ENCODE peak calls at places on chromosomes 4 and X, in six cellular contexts. F, C, K, A, U and M are unnamed samples. For H3K4me1, the result is how much of the 10 kb centered on the place peaks cover.

GRCh38 chr4:40395908-40396806 is 61.0 kb downstream of the CHRNA9 start:
- DNase-seq in C (peak), A (peak), F (peak), K (peak), U (peak), M (peak)

GRCh38 chr4:144906181-144906895 is 191.7 kb downstream of the ANAPC10 start:
- DNase-seq in K (peak), C (no peak), A (no peak), U (peak), F (peak), M (no peak)

GRCh38 chrX:115413246-115413878 is 123.8 kb downstream of the LUZP4 start:
- DNase-seq in C (no peak), F (peak), U (no peak), A (no peak), K (no peak), M (no peak)

GRCh38 chrX:119015407-119016242 is 41.2 kb downstream of the LONRF3 start:
- DNase-seq in U (no peak), K (peak), C (peak), A (peak), F (peak), M (peak)

GRCh38 chr4:113471141-113471860 is 290.2 kb downstream of the CAMK2D start:
- DNase-seq in U (no peak), A (no peak), C (no peak), K (peak), F (peak), M (no peak)

GRCh38 chr4:184573701-184574100 is 75.5 kb downstream of the CASP3 start:
- DNase-seq in K (no peak), U (no peak), C (no peak), A (no peak), F (no peak), M (no peak)

GRCh38 chr4:57661707-57662106 is 551.5 kb upstream of the IGFBP7 start:
- DNase-seq in C (no peak), K (no peak), F (no peak), U (no peak), A (no peak), M (no peak)

GRCh38 chrX:130726661-130727060 is 176.3 kb downstream of the ENOX2 start:
- DNase-seq in A (no peak), U (no peak), F (peak), K (peak), C (no peak), M (no peak)

GRCh38 chrX:80246273-80246672 is 174.0 kb upstream of the TENT5D start:
- DNase-seq in C (no peak), F (no peak), A (no peak), K (peak), U (no peak), M (no peak)

GRCh38 chr4:161841759-161842158 is 322.0 kb downstream of the FSTL5 start:
- DNase-seq in A (no peak), U (no peak), C (no peak), K (no peak), F (no peak), M (no peak)

GRCh38 chr4:23827971-23828680 is 61.7 kb downstream of the PPARGC1A start:
- DNase-seq in F (peak), K (no peak), A (no peak), U (no peak), C (no peak), M (no peak)

GRCh38 chrX:110588853-110589252 is 206.8 kb downstream of the CHRDL1 start:
- DNase-seq in K (no peak), C (no peak), F (no peak), A (no peak), U (no peak), M (no peak)

GRCh38 chr4:47442980-47443379 is 20.5 kb downstream of the COMMD8 start:
- DNase-seq in C (no peak), F (no peak), K (no peak), A (no peak), U (no peak), M (no peak)

GRCh38 chr4:25449688-25450087 is 72.6 kb downstream of the ANAPC4 start:
- DNase-seq in K (no peak), C (no peak), A (no peak), U (no peak), F (no peak), M (no peak)

GRCh38 chr4:38368612-38369011 is 295.4 kb upstream of the KLF3 start:
- DNase-seq in F (peak), U (no peak), A (no peak), C (no peak), K (peak), M (no peak)

GRCh38 chr4:2417765-2418651 is at the start of gene ZFYVE28:
- DNase-seq in U (no peak), K (no peak), F (no peak), A (no peak), C (no peak), M (no peak)

GRCh38 chr4:14646831-14647230 is 355.4 kb upstream of the CPEB2 start:
- DNase-seq in U (no peak), K (peak), A (no peak), F (peak), C (no peak), M (no peak)

GRCh38 chr4:82810171-82810570 is 11.6 kb upstream of the SCD5 start:
- DNase-seq in K (no peak), F (no peak), U (no peak), A (no peak), C (no peak), M (no peak)

GRCh38 chr4:36753048-36753447 is 471.6 kb downstream of the DTHD1 start:
- DNase-seq in F (no peak), K (no peak), U (no peak), A (no peak), C (no peak), M (no peak)

GRCh38 chrX:18927558-18927957 is 56.4 kb downstream of the PHKA2 start:
- DNase-seq in C (no peak), F (no peak), A (no peak), U (no peak), K (no peak), M (no peak)

GRCh38 chrX:100373673-100374072 is 36.4 kb downstream of the PCDH19 start:
- DNase-seq in C (no peak), U (no peak), K (no peak), A (no peak), F (no peak), M (no peak)

GRCh38 chrX:34873500-34874225 is 68.9 kb upstream of the FAM47B start:
- DNase-seq in A (no peak), F (peak), K (peak), C (no peak), U (no peak), M (no peak)

GRCh38 chrX:133297284-133297683 is 79.1 kb upstream of the TFDP3 start:
- DNase-seq in K (peak), F (peak), A (no peak), U (no peak), C (no peak), M (no peak)

GRCh38 chr4:23762551-23762950 is 127.3 kb downstream of the PPARGC1A start:
- DNase-seq in F (no peak), A (no peak), K (no peak), C (no peak), U (no peak), M (no peak)

GRCh38 chr4:146981651-146982050 is 36.0 kb upstream of the TTC29 start:
- DNase-seq in K (peak), U (peak), A (no peak), C (no peak), F (peak), M (no peak)

GRCh38 chr4:184096561-184097239 is 121.0 kb downstream of the ENPP6 start:
- DNase-seq in A (no peak), F (peak), C (no peak), U (peak), K (peak), M (no peak)

GRCh38 chrX:123924181-123924580 is 37.3 kb upstream of the STAG2 start:
- DNase-seq in C (no peak), A (no peak), U (no peak), K (no peak), F (no peak), M (no peak)
- H3K27ac ChIP-seq in C (no peak), A (no peak), U (no peak), K (no peak), F (no peak), M (no peak)

DNA sequence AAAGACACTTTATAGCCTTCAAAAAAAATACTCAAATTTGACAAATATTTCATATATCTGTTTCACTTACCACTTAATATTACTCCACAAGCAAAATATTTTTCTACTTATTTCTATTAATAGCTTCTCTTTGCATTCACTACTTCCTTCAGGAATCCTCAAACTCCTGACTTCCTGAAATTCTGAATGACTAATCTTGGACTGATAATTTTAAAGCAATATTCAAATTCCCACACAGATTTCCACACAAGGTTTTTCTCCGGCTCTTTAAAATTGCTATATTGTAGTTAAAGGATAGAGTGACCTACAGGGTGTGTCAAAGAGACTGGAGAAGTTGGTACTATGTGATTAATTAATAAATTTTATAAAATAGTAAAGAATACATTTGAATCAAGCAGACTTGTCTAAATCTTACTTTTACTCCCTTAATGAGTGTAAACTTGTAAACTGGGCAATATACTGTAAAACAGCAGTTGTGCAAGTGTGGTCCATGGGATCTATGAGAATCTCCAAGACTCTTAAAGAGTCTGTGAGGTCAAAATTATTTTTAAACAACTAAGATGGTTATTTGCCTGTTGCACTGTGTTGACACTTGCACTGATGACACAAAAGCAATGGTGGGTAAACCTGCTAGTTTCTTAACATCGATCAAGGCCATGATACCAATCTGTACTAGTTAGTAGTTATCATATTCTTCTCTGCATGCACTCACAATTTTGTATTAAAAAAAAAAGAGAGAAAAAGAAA is 44.5 kb downstream of the ANKRD17 start:
- DNase-seq in C (no peak), K (peak), F (peak), U (no peak), A (no peak), M (no peak)
- H3K4me1 ChIP-seq in C (under half), K (under half), F (under half), U (under half), A (under half), M (under half)

DNA sequence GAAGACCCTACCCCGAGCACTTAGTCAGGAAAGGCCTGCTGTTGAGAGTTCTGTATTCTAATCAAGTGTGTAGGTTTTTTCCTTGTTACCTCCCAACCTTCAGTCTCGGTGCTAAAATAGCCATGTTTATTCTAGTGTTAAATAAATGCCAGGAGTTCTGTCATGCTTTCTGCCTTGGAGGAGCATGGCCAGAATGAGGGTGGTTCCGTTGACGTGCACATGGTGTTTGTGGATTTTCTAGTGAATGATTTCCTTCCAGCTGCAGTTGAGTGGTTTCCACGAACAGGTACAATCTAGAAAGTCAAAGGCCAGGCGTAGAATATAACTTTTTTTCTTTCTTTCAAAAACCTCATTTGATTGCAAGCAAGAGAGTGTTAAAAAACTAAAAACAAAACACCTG is 21.0 kb downstream of the TRMT44 start:
- DNase-seq in F (no peak), C (no peak), U (no peak), K (no peak), A (no peak), M (no peak)
- H3K27ac ChIP-seq in F (no peak), C (no peak), U (no peak), K (no peak), A (no peak), M (no peak)

GRCh38 chrX:24528605-24529004 is 63.5 kb downstream of the PDK3 start:
- DNase-seq in U (no peak), C (no peak), A (no peak), K (no peak), F (no peak), M (no peak)

GRCh38 chrX:24526616-24527015 is 61.5 kb downstream of the PDK3 start:
- DNase-seq in U (no peak), C (no peak), A (no peak), F (no peak), K (no peak), M (no peak)

GRCh38 chrX:24520472-24520871 is 55.4 kb downstream of the PDK3 start:
- DNase-seq in K (no peak), C (no peak), U (no peak), F (no peak), A (no peak), M (no peak)

GRCh38 chrX:24525455-24525854 is 60.4 kb downstream of the PDK3 start:
- DNase-seq in C (no peak), U (no peak), K (no peak), F (no peak), A (no peak), M (no peak)
- H3K4me1 ChIP-seq in C (under half), U (under half), K (under half), F (under half), A (under half), M (under half)

DNA sequence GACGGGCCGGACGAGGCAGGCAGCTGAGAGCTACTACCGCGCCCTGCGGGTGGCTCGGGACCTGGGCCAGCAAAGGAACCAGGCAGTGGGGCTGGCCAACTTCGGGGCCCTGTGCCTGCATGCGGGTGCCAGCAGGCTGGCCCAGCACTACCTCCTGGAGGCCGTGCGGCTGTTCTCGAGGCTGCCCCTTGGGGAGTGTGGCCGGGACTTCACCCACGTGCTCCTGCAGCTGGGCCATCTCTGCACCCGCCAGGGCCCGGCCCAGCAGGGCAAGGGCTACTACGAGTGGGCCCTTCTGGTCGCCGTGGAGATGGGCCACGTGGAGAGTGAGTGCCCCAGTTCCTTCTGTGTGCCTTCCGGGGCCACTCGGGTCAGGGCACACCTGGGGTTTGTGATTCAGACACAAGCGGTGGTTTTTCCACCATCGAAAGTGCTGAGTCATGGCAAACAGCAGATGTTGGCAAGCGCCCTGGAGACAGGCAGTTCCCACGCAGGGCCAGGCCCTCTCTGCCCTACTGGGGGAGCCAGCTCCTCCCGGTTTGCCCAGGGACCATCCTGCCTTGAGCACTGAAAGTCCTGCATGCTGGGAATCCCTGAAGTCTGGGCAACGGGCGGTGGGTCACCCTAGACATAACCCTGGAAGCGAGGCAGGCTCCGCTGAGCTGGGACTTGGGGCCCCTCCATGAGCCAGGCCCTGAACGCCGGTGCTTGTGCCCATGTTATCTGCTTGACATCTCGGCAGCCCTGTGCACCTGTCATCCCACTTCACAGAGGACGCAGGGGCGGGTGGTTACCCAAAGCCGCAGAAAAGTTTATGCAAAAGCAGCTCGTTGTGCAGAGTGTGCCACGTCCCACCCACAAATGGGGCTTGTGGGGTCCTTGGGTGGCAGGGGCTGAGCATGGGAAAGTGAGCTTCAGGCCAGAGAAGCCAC is 29.5 kb downstream of the SH3TC1 start:
- DNase-seq in A (peak), C (peak), U (peak), F (peak), K (peak), M (peak)
- H3K27ac ChIP-seq in A (no peak), C (no peak), U (no peak), F (peak), K (no peak), M (no peak)

GRCh38 chr4:80183196-80184052 is 13.9 kb upstream of the PRDM8 start:
- DNase-seq in A (peak), C (peak), F (peak), U (no peak), K (peak), M (peak)
- H3K4me1 ChIP-seq in A (under half), C (under half), F (under half), U (under half), K (under half), M (under half)

GRCh38 chrX:126552313-126553022 is at the start of gene DCAF12L1:
- DNase-seq in A (no peak), K (no peak), U (peak), F (no peak), C (no peak), M (no peak)

GRCh38 chrX:126550816-126551215 is 1.8 kb downstream of the DCAF12L1 start:
- DNase-seq in C (no peak), A (no peak), U (no peak), K (no peak), F (no peak), M (no peak)

GRCh38 chrX:126557151-126557550 is 4.5 kb upstream of the DCAF12L1 start:
- DNase-seq in C (no peak), U (no peak), A (no peak), K (no peak), F (no peak), M (no peak)

GRCh38 chrX:126551725-126552312 is 795 bp downstream of the DCAF12L1 start:
- DNase-seq in C (no peak), A (no peak), F (no peak), U (no peak), K (no peak), M (no peak)

DNA sequence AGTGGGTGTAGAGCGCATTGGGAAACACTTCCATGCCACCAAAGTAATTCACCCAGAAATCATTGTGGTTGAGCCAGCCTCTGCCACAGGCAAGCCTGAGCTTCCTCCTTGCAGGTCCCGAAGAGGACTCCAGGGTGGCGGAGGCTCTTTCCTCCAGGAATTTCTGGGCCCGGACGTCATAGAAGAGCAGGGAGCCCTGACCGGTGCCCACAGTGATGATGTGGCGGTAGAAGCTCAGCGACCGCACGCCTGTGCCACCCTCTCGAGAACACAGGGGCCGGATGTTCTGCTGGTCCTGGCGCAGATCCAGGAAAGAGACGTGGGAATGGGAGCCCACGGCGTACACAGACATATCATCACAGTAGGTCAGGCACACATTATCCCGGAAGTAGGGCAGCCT is 1.3 kb downstream of the DCAF12L1 start:
- DNase-seq in F (no peak), U (peak), C (no peak), K (no peak), A (no peak), M (no peak)
- H3K27ac ChIP-seq in F (no peak), U (no peak), C (no peak), K (no peak), A (no peak), M (no peak)

GRCh38 chrX:97672608-97673007 is 788.9 kb downstream of the RPA4 start:
- DNase-seq in K (no peak), C (no peak), A (no peak), F (no peak), U (no peak), M (no peak)
- H3K4me1 ChIP-seq in K (under half), C (under half), A (under half), F (under half), U (under half), M (under half)